ENCODE peak calls at places on chromosomes 13 and 19, in ten cellular contexts. U is adrenal gland; P is HFF-Myc; J is RCC 7860; H is fibroblast of mammary gland; K is stimulated activated CD4-positive, alpha-beta T cell treated with anti-CD3 and anti-CD28 coated beads, Interleukin-4, amount 100 ng/mL, for 1 hour; M is uterus; N is Right ventricle myocardium superior; I is ELR; Y is GM19239. F is an unnamed sample.

GRCh38 chr13:95481051-95481775 is 71.3 kb upstream of the CLDN10 start:
- DNase-seq in U (peak; percentile 59), P (no peak), J (peak; percentile 11), H (peak; percentile 44), K (no peak), M (no peak), N (no peak), I (peak; percentile 49), Y (no peak), F (no peak)

GRCh38 chr19:1811472-1811894 is 593 bp downstream of the ATP8B3 start:
- DNase-seq in U (peak; percentile 93), P (no peak), J (peak; percentile 95), H (peak; percentile 72), K (peak; percentile 54), M (peak; percentile 73), N (peak; percentile 72), I (peak; percentile 88), Y (no peak), F (peak; percentile 71)

GRCh38 chr13:95391325-95391724 is 90.1 kb upstream of the ABCC4 start:
- DNase-seq in U (no peak), P (no peak), J (no peak), H (peak; percentile 10), K (no peak), M (no peak), N (no peak), I (no peak), Y (no peak), F (no peak)

GRCh38 chr13:30618186-30618937 is 642 bp downstream of the USPL1 start:
- DNase-seq in U (peak; percentile 22), P (no peak), J (no peak), H (no peak), K (peak; percentile 9), M (no peak), N (no peak), I (no peak), Y (no peak), F (peak; percentile 15)

GRCh38 chr13:109422163-109422562 is 364.2 kb downstream of the IRS2 start:
- DNase-seq in U (peak; percentile 29), P (no peak), J (no peak), H (no peak), K (no peak), M (no peak), N (no peak), I (no peak), Y (no peak), F (no peak)

GRCh38 chr13:28052945-28053344 is 47.4 kb downstream of the FLT3 start:
- DNase-seq in U (no peak), P (no peak), J (no peak), H (no peak), K (no peak), M (no peak), N (no peak), I (no peak), Y (no peak), F (no peak)

GRCh38 chr13:110524484-110525254 is 36.9 kb downstream of the RAB20 start:
- DNase-seq in U (no peak), P (no peak), J (no peak), H (no peak), K (no peak), M (no peak), N (peak; percentile 89), I (no peak), Y (no peak), F (peak; percentile 69)

GRCh38 chr19:16508546-16508945 is 12.4 kb downstream of the C19orf44 start:
- DNase-seq in U (no peak), P (no peak), J (no peak), H (no peak), K (no peak), M (no peak), N (no peak), I (no peak), Y (no peak), F (no peak)

GRCh38 chr19:6481541-6482342 is at the start of gene DENND1C:
- DNase-seq in U (no peak), P (no peak), J (no peak), H (no peak), K (peak; percentile 69), M (no peak), N (peak; percentile 70), I (peak; percentile 45), Y (no peak), F (peak; percentile 34)

GRCh38 chr13:106466691-106467405 is 68.6 kb downstream of the EFNB2 start:
- DNase-seq in U (no peak), P (no peak), J (peak; percentile 30), H (no peak), K (no peak), M (no peak), N (no peak), I (peak; percentile 7), Y (no peak), F (no peak)

GRCh38 chr13:50686547-50686946 is 156.9 kb downstream of the DLEU7 start:
- DNase-seq in U (no peak), P (no peak), J (no peak), H (no peak), K (no peak), M (no peak), N (no peak), I (no peak), Y (no peak), F (no peak)

GRCh38 chr19:44796701-44797115 is 12.2 kb upstream of the BCAM start:
- DNase-seq in U (no peak), P (no peak), J (no peak), H (no peak), K (no peak), M (no peak), N (peak; percentile 62), I (no peak), Y (no peak), F (peak; percentile 78)

GRCh38 chr19:46494936-46495788 is 505 bp downstream of the PNMA8B start:
- DNase-seq in U (peak; percentile 17), P (no peak), J (no peak), H (no peak), K (no peak), M (no peak), N (no peak), I (no peak), Y (no peak), F (no peak)

GRCh38 chr13:111519041-111519440 is 198.6 kb downstream of the TEX29 start:
- DNase-seq in U (no peak), P (no peak), J (no peak), H (no peak), K (no peak), M (no peak), N (no peak), I (no peak), Y (no peak), F (no peak)

GRCh38 chr13:40187324-40187795 is 479.1 kb downstream of the FOXO1 start:
- DNase-seq in U (no peak), P (no peak), J (no peak), H (no peak), K (peak; percentile 50), M (no peak), N (no peak), I (no peak), Y (no peak), F (no peak)

GRCh38 chr13:22596157-22596863 is 584.5 kb upstream of the SGCG start:
- DNase-seq in U (peak; percentile 83), P (no peak), J (no peak), H (peak; percentile 1), K (no peak), M (no peak), N (no peak), I (no peak), Y (no peak), F (no peak)

GRCh38 chr13:30408319-30409101 is 13.8 kb upstream of the UBE2L5 start:
- DNase-seq in U (peak; percentile 96), P (no peak), J (no peak), H (peak; percentile 89), K (peak; percentile 95), M (peak; percentile 95), N (peak; percentile 97), I (peak; percentile 83), Y (peak; percentile 86), F (peak; percentile 95)

GRCh38 chr19:50357178-50358100 is 8.0 kb downstream of the NAPSA start:
- DNase-seq in U (peak; percentile 55), P (no peak), J (no peak), H (peak; percentile 52), K (peak; percentile 89), M (peak; percentile 80), N (peak; percentile 87), I (peak; percentile 50), Y (no peak), F (peak; percentile 85)

GRCh38 chr19:38263696-38264485 is 482 bp upstream of the SPINT2 start:
- DNase-seq in U (peak; percentile 71), P (no peak), J (peak; percentile 92), H (no peak), K (peak; percentile 78), M (no peak), N (no peak), I (peak; percentile 71), Y (no peak), F (peak; percentile 91)

GRCh38 chr19:33047422-33047821 is 17.3 kb downstream of the RHPN2 start:
- DNase-seq in U (no peak), P (no peak), J (no peak), H (no peak), K (no peak), M (no peak), N (no peak), I (no peak), Y (no peak), F (peak; percentile 86)

GRCh38 chr19:3981736-3982681 is 3.3 kb downstream of the EEF2 start:
- DNase-seq in U (no peak), P (no peak), J (no peak), H (no peak), K (no peak), M (no peak), N (no peak), I (no peak), Y (no peak), F (no peak)

GRCh38 chr19:48170817-48171347 is 402 bp downstream of the ZSWIM9 start:
- DNase-seq in U (peak; percentile 31), P (no peak), J (no peak), H (no peak), K (no peak), M (no peak), N (no peak), I (no peak), Y (no peak), F (no peak)

GRCh38 chr19:29662604-29663404 is 2.5 kb upstream of the PLEKHF1 start:
- DNase-seq in U (peak; percentile 79), P (no peak), J (peak; percentile 68), H (peak; percentile 94), K (no peak), M (peak; percentile 88), N (peak; percentile 76), I (peak; percentile 92), Y (no peak), F (peak; percentile 66)

GRCh38 chr19:18597809-18598660 is 8.6 kb downstream of the CRLF1 start:
- DNase-seq in U (no peak), P (no peak), J (no peak), H (no peak), K (no peak), M (no peak), N (no peak), I (no peak), Y (no peak), F (no peak)

GRCh38 chr19:2853015-2853606 is 11.8 kb downstream of the ZNF555 start:
- DNase-seq in U (no peak), P (no peak), J (no peak), H (no peak), K (no peak), M (no peak), N (no peak), I (no peak), Y (no peak), F (no peak)

GRCh38 chr19:12913011-12913561 is 6.0 kb downstream of the SYCE2 start:
- DNase-seq in U (peak; percentile 57), P (no peak), J (no peak), H (peak; percentile 67), K (no peak), M (peak; percentile 61), N (peak; percentile 87), I (peak; percentile 20), Y (no peak), F (peak; percentile 62)

GRCh38 chr13:46490129-46490528 is 62.8 kb upstream of the LRCH1 start:
- DNase-seq in U (no peak), P (no peak), J (no peak), H (no peak), K (no peak), M (no peak), N (no peak), I (no peak), Y (no peak), F (no peak)